ENCODE peak calls at places on chromosomes 16 and 17, in nine cellular contexts. C, J, Y, N, W, H, T, E and A are unnamed samples.

GRCh38 chr16:23699100-23699499 is 13.9 kb downstream of the ERN2 start:
- DNase-seq in C (no peak), J (peak; percentile 77), Y (no peak), N (peak; percentile 24), W (no peak), H (no peak), T (no peak), E (no peak), A (no peak)

GRCh38 chr16:19948186-19949104 is 63.8 kb upstream of the GPRC5B start:
- DNase-seq in C (no peak), J (no peak), Y (peak; percentile 92), N (peak; percentile 19), W (no peak), H (no peak), T (no peak), E (no peak), A (no peak)

GRCh38 chr16:59684911-59685310 is 950.8 kb upstream of the GOT2 start:
- DNase-seq in C (no peak), J (no peak), Y (no peak), N (no peak), W (no peak), H (no peak), T (peak; percentile 41), E (no peak), A (no peak)

GRCh38 chr16:50888486-50889261 is 146.8 kb downstream of the CYLD start:
- DNase-seq in C (peak; percentile 30), J (no peak), Y (no peak), N (no peak), W (no peak), H (no peak), T (no peak), E (no peak), A (no peak)

GRCh38 chr16:745739-746138 is 4.9 kb upstream of the CIAO3 start:
- DNase-seq in C (no peak), J (no peak), Y (peak; percentile 91), N (no peak), W (no peak), H (no peak), T (no peak), E (no peak), A (peak; percentile 35)

GRCh38 chr17:42673885-42674754 is 2.7 kb downstream of the PLEKHH3 start:
- DNase-seq in C (peak; percentile 71), J (no peak), Y (peak; percentile 91), N (peak; percentile 66), W (peak; percentile 92), H (peak; percentile 92), T (peak; percentile 50), E (peak; percentile 19), A (peak; percentile 63)

GRCh38 chr16:87575027-87575804 is 27.1 kb upstream of the JPH3 start:
- DNase-seq in C (no peak), J (no peak), Y (peak; percentile 86), N (peak; percentile 31), W (no peak), H (no peak), T (no peak), E (no peak), A (no peak)

GRCh38 chr16:65771707-65772106 is 594.8 kb upstream of the CDH5 start:
- DNase-seq in C (no peak), J (no peak), Y (no peak), N (no peak), W (no peak), H (no peak), T (no peak), E (no peak), A (no peak)

GRCh38 chr17:1928976-1929375 is 96.2 kb downstream of the RTN4RL1 start:
- DNase-seq in C (peak; percentile 61), J (no peak), Y (no peak), N (no peak), W (no peak), H (no peak), T (no peak), E (no peak), A (no peak)

GRCh38 chr17:77723071-77723908 is 235.2 kb upstream of the TNRC6C start:
- DNase-seq in C (peak; percentile 53), J (no peak), Y (no peak), N (no peak), W (peak; percentile 66), H (no peak), T (no peak), E (no peak), A (no peak)

GRCh38 chr17:1951920-1952319 is 73.2 kb downstream of the RTN4RL1 start:
- DNase-seq in C (no peak), J (peak; percentile 15), Y (no peak), N (peak; percentile 38), W (no peak), H (no peak), T (no peak), E (no peak), A (no peak)

GRCh38 chr17:65145743-65146142 is 8.6 kb downstream of the RGS9 start:
- DNase-seq in C (no peak), J (no peak), Y (no peak), N (no peak), W (no peak), H (no peak), T (no peak), E (no peak), A (no peak)

GRCh38 chr16:67917852-67918236 is 13.8 kb downstream of the CTRL start:
- DNase-seq in C (no peak), J (no peak), Y (no peak), N (peak; percentile 62), W (no peak), H (no peak), T (peak; percentile 93), E (no peak), A (no peak)

GRCh38 chr17:59093702-59094231 is 12.9 kb downstream of the TRIM37 start:
- DNase-seq in C (peak; percentile 67), J (no peak), Y (no peak), N (peak; percentile 90), W (no peak), H (no peak), T (peak; percentile 97), E (no peak), A (no peak)

GRCh38 chr17:20271016-20271610 is 196.2 kb downstream of the LGALS9B start:
- DNase-seq in C (no peak), J (no peak), Y (peak; percentile 19), N (no peak), W (no peak), H (no peak), T (peak; percentile 31), E (no peak), A (no peak)

GRCh38 chr17:57600092-57600491 is 145.0 kb downstream of the CCDC182 start:
- DNase-seq in C (no peak), J (no peak), Y (no peak), N (no peak), W (no peak), H (no peak), T (no peak), E (no peak), A (no peak)

GRCh38 chr16:3158014-3158497 is 23.2 kb downstream of the ZNF213 start:
- DNase-seq in C (no peak), J (no peak), Y (peak; percentile 47), N (no peak), W (peak; percentile 93), H (peak; percentile 82), T (no peak), E (peak; percentile 16), A (no peak)

GRCh38 chr16:19329932-19330331 is 44.4 kb downstream of the CLEC19A start:
- DNase-seq in C (no peak), J (no peak), Y (no peak), N (peak; percentile 31), W (no peak), H (no peak), T (no peak), E (no peak), A (no peak)

GRCh38 chr17:75457047-75457654 is 716 bp downstream of the TMEM94 start:
- DNase-seq in C (no peak), J (peak; percentile 58), Y (peak; percentile 82), N (peak; percentile 36), W (no peak), H (peak; percentile 81), T (peak; percentile 45), E (no peak), A (no peak)
- TF ChIP-seq CTCF in C (no peak), J (no peak), Y (no peak), N (no peak), W (no peak), H (no peak), T (no peak), E (no peak), A (no peak)

GRCh38 chr17:38852771-38853291 is 690 bp downstream of the RPL23 start:
- DNase-seq in C (no peak), J (no peak), Y (no peak), N (no peak), W (no peak), H (no peak), T (no peak), E (no peak), A (no peak)

GRCh38 chr17:38850374-38850773 is 3.1 kb downstream of the RPL23 start:
- DNase-seq in C (no peak), J (no peak), Y (no peak), N (no peak), W (no peak), H (no peak), T (no peak), E (no peak), A (no peak)

GRCh38 chr17:38853292-38854219 is at the start of gene RPL23:
- DNase-seq in C (peak; percentile 96), J (peak; percentile 93), Y (peak; percentile 99), N (peak; percentile 99), W (peak; percentile 98), H (peak; percentile 97), T (peak; percentile 97), E (peak; percentile 97), A (peak; percentile 91)

GRCh38 chr17:38848939-38849563 is 4.5 kb downstream of the RPL23 start:
- DNase-seq in C (no peak), J (no peak), Y (no peak), N (no peak), W (no peak), H (no peak), T (no peak), E (no peak), A (no peak)

DNA sequence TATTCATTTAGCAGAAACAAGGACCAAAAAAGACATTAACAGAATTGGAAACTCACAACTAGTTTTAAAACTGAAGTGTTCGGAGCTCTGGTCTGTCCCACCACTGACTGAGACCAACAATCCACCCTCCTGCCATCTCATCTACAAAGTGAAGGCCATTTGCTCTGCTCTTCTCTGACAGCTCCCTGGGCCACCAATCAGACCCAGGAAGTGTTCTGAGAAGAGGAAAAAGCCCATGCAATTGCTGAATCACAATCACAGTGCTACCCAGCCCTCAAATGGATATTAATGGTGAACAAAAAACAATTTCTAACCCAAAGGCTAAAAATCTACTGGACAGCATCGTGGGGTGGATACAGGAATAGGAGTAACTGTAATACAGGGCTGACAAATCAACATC is 2.1 kb downstream of the RPL23 start:
- DNase-seq in C (no peak), J (no peak), Y (no peak), N (no peak), W (no peak), H (no peak), T (no peak), E (no peak), A (no peak)
- H3K4me3 ChIP-seq in C (peak overlapping the region; percentile 63), J (no peak overlapping the region), Y (peak overlapping the region; percentile 100), N (peak overlapping the region; percentile 87), W (no peak overlapping the region), H (peak overlapping the region; percentile 94), T (peak overlapping the region; percentile 76), E (peak overlapping the region; percentile 50), A (peak overlapping the region; percentile 76)

GRCh38 chr17:4249452-4250029 is 14.2 kb downstream of the ANKFY1 start:
- DNase-seq in C (no peak), J (no peak), Y (peak; percentile 81), N (peak; percentile 69), W (no peak), H (no peak), T (peak; percentile 38), E (no peak), A (no peak)
- TF ChIP-seq CTCF in C (no peak), J (peak; percentile 27), Y (peak; percentile 58), N (peak; percentile 62), W (no peak), H (peak; percentile 27), T (peak; percentile 49), E (no peak), A (peak; percentile 63)

GRCh38 chr17:31308935-31309334 is 4.9 kb downstream of the EVI2B start:
- DNase-seq in C (no peak), J (no peak), Y (no peak), N (no peak), W (no peak), H (no peak), T (no peak), E (no peak), A (no peak)
- H3K4me3 ChIP-seq in C (no peak overlapping the region), J (no peak overlapping the region), Y (no peak overlapping the region), N (no peak overlapping the region), W (no peak overlapping the region), H (no peak overlapping the region), T (no peak overlapping the region), E (no peak overlapping the region), A (peak overlapping the region; percentile 82)